ENCODE peak calls at places on chromosomes 7 and 10, in ten cellular contexts. H is epithelial cell of esophagus; Z is iris pigment epithelial cell; E is GM23338; C is RWPE1; I is NCI-H748 treated with DMSO at 0.1 percent for 48 hours; S is GM06990; N is amniotic stem cell; R is NCI-H1092 treated with DMSO at 0.1 percent for 48 hours; W is stimulated activated CD4-positive, alpha-beta T cell treated with anti-CD3 and anti-CD28 coated beads, Interleukin-2, amount 100 ng/mL, for 24 hours. L is an unnamed sample.
A peak's percentile ranks its signal among the peaks of the same experiment; 100 is the strongest.

GRCh38 chr10:101967713-101968112 is 88.3 kb downstream of the ARMH3 start:
- DNase-seq in H (peak; percentile 59), Z (peak; percentile 74), E (no peak), C (peak; percentile 24), I (no peak), S (no peak), N (no peak), R (no peak), W (no peak), L (no peak)

GRCh38 chr7:87627634-87627994 is 584 bp upstream of the RUNDC3B start:
- DNase-seq in H (no peak), Z (peak; percentile 8), E (peak; percentile 51), C (no peak), I (no peak), S (no peak), N (no peak), R (no peak), W (no peak), L (no peak)

GRCh38 chr10:97050959-97051496 is 134.7 kb downstream of the SLIT1 start:
- DNase-seq in H (no peak), Z (no peak), E (no peak), C (no peak), I (no peak), S (no peak), N (no peak), R (no peak), W (no peak), L (no peak)

GRCh38 chr7:105046414-105046813 is 32.4 kb downstream of the KMT2E start:
- DNase-seq in H (peak; percentile 53), Z (peak; percentile 67), E (no peak), C (peak; percentile 5), I (no peak), S (no peak), N (peak; percentile 4), R (no peak), W (no peak), L (no peak)

GRCh38 chr10:88763441-88763840 is 3.6 kb downstream of the LIPN start:
- DNase-seq in H (peak; percentile 70), Z (no peak), E (no peak), C (no peak), I (no peak), S (no peak), N (no peak), R (no peak), W (no peak), L (no peak)

GRCh38 chr7:149883452-149883861 is 9.7 kb downstream of the ATP6V0E2 start:
- DNase-seq in H (peak; percentile 19), Z (peak; percentile 44), E (peak; percentile 91), C (peak; percentile 15), I (peak; percentile 27), S (no peak), N (peak; percentile 3), R (peak; percentile 63), W (peak; percentile 54), L (peak; percentile 53)

GRCh38 chr10:119211176-119211575 is 3.8 kb downstream of the GRK5 start:
- DNase-seq in H (no peak), Z (peak; percentile 90), E (no peak), C (no peak), I (no peak), S (no peak), N (peak; percentile 26), R (no peak), W (no peak), L (no peak)

GRCh38 chr7:3431306-3431705 is 130.3 kb downstream of the SDK1 start:
- DNase-seq in H (no peak), Z (peak; percentile 54), E (no peak), C (no peak), I (no peak), S (no peak), N (no peak), R (no peak), W (no peak), L (no peak)

GRCh38 chr10:116207180-116207579 is 65.8 kb downstream of the GFRA1 start:
- DNase-seq in H (no peak), Z (no peak), E (no peak), C (no peak), I (no peak), S (no peak), N (no peak), R (no peak), W (no peak), L (no peak)

GRCh38 chr10:113770346-113770745 is 18.9 kb downstream of the PLEKHS1 start:
- DNase-seq in H (no peak), Z (no peak), E (no peak), C (no peak), I (no peak), S (no peak), N (no peak), R (no peak), W (no peak), L (no peak)

GRCh38 chr10:107214261-107214660 is 49.8 kb upstream of the SORCS1 start:
- DNase-seq in H (no peak), Z (no peak), E (no peak), C (no peak), I (no peak), S (no peak), N (no peak), R (no peak), W (no peak), L (no peak)

GRCh38 chr7:127699853-127700252 is 47.9 kb downstream of the SND1 start:
- DNase-seq in H (no peak), Z (no peak), E (no peak), C (no peak), I (no peak), S (no peak), N (no peak), R (no peak), W (no peak), L (no peak)

L was measured in frontal cortex.